ENCODE peak calls at places on chromosomes 7 and 10, in four cellular contexts. One of them, this sample, is unnamed.

GRCh38 chr7:113968713-113969112 is 49.9 kb upstream of the PPP1R3A start:
- DNase-seq in K562: no peak
- DNase-seq in GM12878: no peak
- DNase-seq in HepG2: no peak
- DNase-seq in this sample: no peak

GRCh38 chr7:54664235-54665228 is 94.5 kb downstream of the SEC61G start:
- DNase-seq in K562: peak; percentile 30
- DNase-seq in GM12878: no peak
- DNase-seq in HepG2: peak; percentile 40
- DNase-seq in this sample: peak; percentile 64

GRCh38 chr7:134602921-134603394 is 43.7 kb upstream of the BPGM start:
- DNase-seq in K562: no peak
- DNase-seq in GM12878: no peak
- DNase-seq in HepG2: peak; percentile 76
- DNase-seq in this sample: no peak

GRCh38 chr7:45178241-45179225 is 20.9 kb downstream of the RAMP3 start:
- DNase-seq in K562: peak; percentile 59
- DNase-seq in GM12878: no peak
- DNase-seq in HepG2: peak; percentile 4
- DNase-seq in this sample: no peak

GRCh38 chr7:105691029-105691691 is 109.9 kb upstream of the EFCAB10 start:
- DNase-seq in K562: no peak
- DNase-seq in GM12878: no peak
- DNase-seq in HepG2: no peak
- DNase-seq in this sample: no peak

GRCh38 chr7:31640329-31640728 is 46.7 kb upstream of the PPP1R17 start:
- DNase-seq in K562: no peak
- DNase-seq in GM12878: no peak
- DNase-seq in HepG2: no peak
- DNase-seq in this sample: no peak

GRCh38 chr7:92988051-92988450 is 129.7 kb downstream of the SAMD9 start:
- DNase-seq in K562: peak; percentile 31
- DNase-seq in GM12878: no peak
- DNase-seq in HepG2: peak; percentile 54
- DNase-seq in this sample: no peak

GRCh38 chr10:42868530-42868929 is 85.9 kb downstream of the BMS1 start:
- DNase-seq in K562: no peak
- DNase-seq in GM12878: no peak
- DNase-seq in HepG2: no peak
- DNase-seq in this sample: no peak

GRCh38 chr7:47407821-47408674 is 173.9 kb downstream of the TNS3 start:
- DNase-seq in K562: no peak
- DNase-seq in GM12878: no peak
- DNase-seq in HepG2: no peak
- DNase-seq in this sample: no peak

GRCh38 chr7:143416565-143417149 is 8.0 kb upstream of the EPHA1 start:
- DNase-seq in K562: peak; percentile 82
- DNase-seq in GM12878: no peak
- DNase-seq in HepG2: peak; percentile 48
- DNase-seq in this sample: no peak

DNA sequence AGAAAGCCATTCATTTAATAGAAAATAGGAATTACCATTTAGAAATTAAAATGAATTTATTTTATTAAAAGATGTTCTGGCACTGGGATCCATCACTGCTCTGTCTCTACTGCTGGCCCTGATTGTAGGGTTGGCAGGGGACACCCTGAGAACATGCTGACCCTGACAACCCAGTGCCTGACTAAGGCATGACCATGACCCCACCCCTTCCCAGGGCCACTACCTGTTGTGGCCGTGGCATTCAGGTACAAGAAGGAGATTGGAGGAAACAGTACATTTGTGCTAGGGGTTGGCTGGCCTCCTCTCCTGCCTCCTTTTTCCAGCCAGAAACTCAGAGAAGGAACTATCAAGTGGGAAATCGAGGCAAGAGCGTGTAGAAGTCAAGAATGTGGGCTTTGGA is 197.0 kb upstream of the ZMIZ1 start:
- DNase-seq in K562: no peak
- DNase-seq in GM12878: no peak
- DNase-seq in HepG2: no peak
- DNase-seq in this sample: no peak
- TF ChIP-seq ATF2 in K562: no peak
- TF ChIP-seq ATF2 in GM12878: no peak
- TF ChIP-seq ATF2 in HepG2: no peak
- TF ChIP-seq ATF2 in this sample: no peak

DNA sequence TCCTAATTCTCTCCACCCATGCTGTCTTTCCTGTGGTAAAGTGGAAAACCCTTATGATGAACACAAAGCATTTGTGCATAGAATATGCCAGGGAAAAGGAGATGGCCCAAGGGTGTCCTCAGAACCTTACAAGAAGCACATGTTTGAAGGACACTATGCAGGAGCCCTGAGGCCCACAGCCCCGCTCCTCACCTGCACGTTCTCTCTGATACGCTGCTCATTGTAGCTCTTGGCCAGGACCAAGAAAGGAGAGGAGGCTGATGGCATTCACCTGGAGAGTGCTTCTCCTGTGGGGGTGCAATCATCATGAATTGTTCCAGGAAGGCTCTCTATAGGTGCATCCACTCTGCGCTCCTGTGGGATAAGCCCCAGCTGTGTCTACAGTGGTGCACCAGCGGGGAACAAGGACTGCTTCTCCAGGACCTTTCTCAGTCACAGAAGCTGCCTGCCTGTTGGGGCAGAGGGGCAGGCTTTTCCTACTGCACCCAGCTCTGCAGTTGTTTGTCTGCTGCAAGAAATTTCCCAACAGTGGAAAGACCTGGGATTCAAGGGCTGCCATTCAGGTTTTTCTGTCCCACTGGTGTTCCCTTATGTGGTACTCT is 19.9 kb downstream of the AKR1C2 start:
- DNase-seq in K562: no peak
- DNase-seq in GM12878: no peak
- DNase-seq in HepG2: peak; percentile 15
- DNase-seq in this sample: no peak
- TF ChIP-seq POLR2A in K562: no peak
- TF ChIP-seq POLR2A in GM12878: no peak
- TF ChIP-seq POLR2A in HepG2: peak; percentile 33
- TF ChIP-seq POLR2A in this sample: no peak

GRCh38 chr10:114110174-114110972 is 63.6 kb downstream of the CCDC186 start:
- DNase-seq in K562: no peak
- DNase-seq in GM12878: no peak
- DNase-seq in HepG2: no peak
- DNase-seq in this sample: no peak
- TF ChIP-seq ATF2 in K562: no peak
- TF ChIP-seq ATF2 in GM12878: no peak
- TF ChIP-seq ATF2 in HepG2: no peak
- TF ChIP-seq ATF2 in this sample: no peak

DNA sequence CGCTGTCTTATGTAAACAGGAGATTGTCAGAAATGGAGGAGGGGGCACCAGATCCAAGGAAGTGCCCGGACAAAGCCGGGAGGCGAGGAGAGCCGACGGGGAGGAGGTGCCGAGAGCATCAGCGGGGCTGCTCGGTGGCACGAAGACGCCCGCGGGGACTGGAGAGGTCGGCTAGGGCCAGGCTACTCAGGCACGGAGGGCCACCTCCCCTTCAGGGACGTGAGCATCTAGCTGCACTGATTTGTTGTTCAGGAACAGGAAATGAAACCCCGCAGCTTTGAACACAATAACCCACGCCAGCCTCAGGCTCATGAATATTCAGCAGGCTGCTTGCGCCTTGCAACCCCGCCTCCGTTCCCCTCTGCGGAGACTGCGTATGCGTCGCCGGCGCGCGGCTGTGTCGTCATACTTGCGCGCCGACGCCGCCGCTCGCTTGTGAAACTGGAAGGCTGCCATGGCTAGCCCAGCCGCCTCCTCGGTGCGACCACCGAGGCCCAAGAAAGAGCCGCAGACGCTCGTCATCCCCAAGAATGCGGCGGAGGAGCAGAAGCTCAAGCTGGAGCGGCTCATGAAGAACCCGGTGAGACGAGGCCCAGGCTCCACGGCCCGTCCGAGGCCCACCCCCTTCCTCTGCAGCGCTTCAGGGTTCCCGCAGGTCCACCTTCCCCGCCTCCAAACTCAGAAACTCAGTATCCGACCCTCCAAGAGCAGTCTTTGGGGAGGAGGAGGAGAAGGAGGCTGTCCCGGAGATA is at the start of gene PRKRIP1:
- DNase-seq in K562: peak; percentile 87
- DNase-seq in GM12878: peak; percentile 96
- DNase-seq in HepG2: peak; percentile 81
- DNase-seq in this sample: peak; percentile 93
- TF ChIP-seq POLR2A in K562: peak; percentile 85
- TF ChIP-seq POLR2A in GM12878: peak; percentile 86
- TF ChIP-seq POLR2A in HepG2: peak; percentile 40
- TF ChIP-seq POLR2A in this sample: peak; percentile 98

GRCh38 chr10:117096559-117097201 is 41.4 kb downstream of the VAX1 start:
- DNase-seq in K562: no peak
- DNase-seq in GM12878: no peak
- DNase-seq in HepG2: no peak
- DNase-seq in this sample: no peak

GRCh38 chr10:117090831-117091230 is 47.2 kb downstream of the VAX1 start:
- DNase-seq in K562: no peak
- DNase-seq in GM12878: no peak
- DNase-seq in HepG2: no peak
- DNase-seq in this sample: no peak

GRCh38 chr10:117092386-117092785 is 45.7 kb downstream of the VAX1 start:
- DNase-seq in K562: no peak
- DNase-seq in GM12878: no peak
- DNase-seq in HepG2: no peak
- DNase-seq in this sample: no peak

DNA sequence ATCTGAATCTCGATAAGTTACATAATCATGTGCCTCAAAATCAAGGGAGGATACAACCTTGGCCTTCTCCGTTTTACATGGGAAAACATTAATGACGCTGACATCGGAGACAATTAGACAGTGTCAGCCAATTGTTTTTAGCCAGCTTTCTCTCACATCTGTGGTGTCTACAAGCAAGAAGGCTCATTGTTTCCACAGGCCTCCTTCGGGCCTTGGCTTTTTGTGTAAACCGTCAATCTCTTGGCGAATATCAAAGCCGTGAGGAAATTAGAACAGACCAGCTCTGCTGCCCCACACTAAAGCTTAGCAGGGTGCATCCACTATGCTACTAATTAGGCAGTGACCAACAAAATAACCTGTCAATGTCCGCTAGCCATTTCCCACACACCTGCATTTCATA is 43.2 kb downstream of the VAX1 start:
- DNase-seq in K562: no peak
- DNase-seq in GM12878: no peak
- DNase-seq in HepG2: no peak
- DNase-seq in this sample: no peak
- TF ChIP-seq ATF2 in K562: no peak
- TF ChIP-seq ATF2 in GM12878: no peak
- TF ChIP-seq ATF2 in HepG2: no peak
- TF ChIP-seq ATF2 in this sample: no peak